ENCODE peak calls at places on chromosome 2, in ten cellular contexts. One of them, this sample, is unnamed.

GRCh38 chr2:130887643-130888042 is 50.9 kb downstream of the ARHGEF4 start:
- DNase-seq in left lung: no peak
- DNase-seq in NB4: no peak
- DNase-seq in RWPE1: no peak
- DNase-seq in fibroblast of pulmonary artery: no peak
- DNase-seq in adrenal gland: no peak
- DNase-seq in neural progenitor cell: no peak
- DNase-seq in HFF-Myc: no peak
- DNase-seq in tibial artery: no peak
- DNase-seq in tibial nerve: no peak
- DNase-seq in this sample: no peak

GRCh38 chr2:48183991-48184390 is 277.7 kb upstream of the FBXO11 start:
- DNase-seq in NB4: no peak
- DNase-seq in adrenal gland: no peak
- DNase-seq in left lung: no peak
- DNase-seq in fibroblast of pulmonary artery: no peak
- DNase-seq in tibial nerve: no peak
- DNase-seq in RWPE1: no peak
- DNase-seq in tibial artery: no peak
- DNase-seq in neural progenitor cell: no peak
- DNase-seq in HFF-Myc: no peak
- DNase-seq in this sample: no peak

GRCh38 chr2:168404764-168405163 is 51.3 kb upstream of the CERS6 start:
- DNase-seq in neural progenitor cell: no peak
- DNase-seq in fibroblast of pulmonary artery: no peak
- DNase-seq in NB4: no peak
- DNase-seq in HFF-Myc: no peak
- DNase-seq in left lung: no peak
- DNase-seq in tibial nerve: no peak
- DNase-seq in RWPE1: no peak
- DNase-seq in tibial artery: no peak
- DNase-seq in adrenal gland: no peak
- DNase-seq in this sample: no peak

GRCh38 chr2:241271641-241272297 is 43.7 kb downstream of the HDLBP start:
- DNase-seq in NB4: peak; percentile 79
- DNase-seq in tibial nerve: peak; percentile 76
- DNase-seq in fibroblast of pulmonary artery: peak; percentile 84
- DNase-seq in HFF-Myc: no peak
- DNase-seq in left lung: peak; percentile 96
- DNase-seq in neural progenitor cell: peak; percentile 25
- DNase-seq in RWPE1: peak; percentile 54
- DNase-seq in adrenal gland: peak; percentile 93
- DNase-seq in tibial artery: peak; percentile 92
- DNase-seq in this sample: peak; percentile 27

GRCh38 chr2:154599189-154599588 is 99.3 kb upstream of the KCNJ3 start:
- DNase-seq in HFF-Myc: no peak
- DNase-seq in tibial nerve: no peak
- DNase-seq in tibial artery: no peak
- DNase-seq in RWPE1: no peak
- DNase-seq in neural progenitor cell: no peak
- DNase-seq in NB4: no peak
- DNase-seq in left lung: no peak
- DNase-seq in adrenal gland: no peak
- DNase-seq in fibroblast of pulmonary artery: no peak
- DNase-seq in this sample: no peak

GRCh38 chr2:200670313-200670712 is 84.5 kb downstream of the AOX1 start:
- DNase-seq in HFF-Myc: no peak
- DNase-seq in tibial artery: no peak
- DNase-seq in left lung: no peak
- DNase-seq in adrenal gland: no peak
- DNase-seq in NB4: no peak
- DNase-seq in fibroblast of pulmonary artery: no peak
- DNase-seq in tibial nerve: no peak
- DNase-seq in neural progenitor cell: no peak
- DNase-seq in RWPE1: no peak
- DNase-seq in this sample: no peak

GRCh38 chr2:212936572-212936971 is 214.8 kb downstream of the IKZF2 start:
- DNase-seq in RWPE1: no peak
- DNase-seq in HFF-Myc: no peak
- DNase-seq in NB4: no peak
- DNase-seq in tibial nerve: no peak
- DNase-seq in left lung: peak; percentile 37
- DNase-seq in neural progenitor cell: no peak
- DNase-seq in adrenal gland: no peak
- DNase-seq in fibroblast of pulmonary artery: no peak
- DNase-seq in tibial artery: no peak
- DNase-seq in this sample: no peak

GRCh38 chr2:177029501-177029900 is 183.1 kb upstream of the HNRNPA3 start:
- DNase-seq in fibroblast of pulmonary artery: no peak
- DNase-seq in neural progenitor cell: no peak
- DNase-seq in NB4: no peak
- DNase-seq in left lung: no peak
- DNase-seq in tibial artery: no peak
- DNase-seq in RWPE1: peak; percentile 8
- DNase-seq in tibial nerve: no peak
- DNase-seq in adrenal gland: no peak
- DNase-seq in HFF-Myc: no peak
- DNase-seq in this sample: no peak

GRCh38 chr2:10267551-10268465 is 34.9 kb upstream of the HPCAL1 start:
- DNase-seq in HFF-Myc: no peak
- DNase-seq in RWPE1: no peak
- DNase-seq in neural progenitor cell: peak; percentile 35
- DNase-seq in left lung: peak; percentile 76
- DNase-seq in fibroblast of pulmonary artery: no peak
- DNase-seq in tibial artery: peak; percentile 15
- DNase-seq in tibial nerve: no peak
- DNase-seq in adrenal gland: peak; percentile 24
- DNase-seq in NB4: no peak
- DNase-seq in this sample: no peak

GRCh38 chr2:39550701-39551285 is 113.7 kb upstream of the MAP4K3 start:
- DNase-seq in HFF-Myc: no peak
- DNase-seq in NB4: no peak
- DNase-seq in fibroblast of pulmonary artery: peak; percentile 44
- DNase-seq in left lung: no peak
- DNase-seq in tibial artery: no peak
- DNase-seq in adrenal gland: no peak
- DNase-seq in tibial nerve: no peak
- DNase-seq in RWPE1: no peak
- DNase-seq in neural progenitor cell: no peak
- DNase-seq in this sample: no peak

GRCh38 chr2:220509921-220510320 is 882.5 kb downstream of the SLC4A3 start:
- DNase-seq in tibial nerve: no peak
- DNase-seq in adrenal gland: no peak
- DNase-seq in left lung: no peak
- DNase-seq in NB4: no peak
- DNase-seq in RWPE1: no peak
- DNase-seq in neural progenitor cell: no peak
- DNase-seq in HFF-Myc: no peak
- DNase-seq in tibial artery: no peak
- DNase-seq in fibroblast of pulmonary artery: no peak
- DNase-seq in this sample: no peak

GRCh38 chr2:47520302-47520630 is 117.3 kb downstream of the MSH2 start:
- DNase-seq in left lung: no peak
- DNase-seq in fibroblast of pulmonary artery: no peak
- DNase-seq in RWPE1: no peak
- DNase-seq in neural progenitor cell: no peak
- DNase-seq in NB4: peak; percentile 96
- DNase-seq in tibial artery: no peak
- DNase-seq in adrenal gland: no peak
- DNase-seq in HFF-Myc: no peak
- DNase-seq in tibial nerve: no peak
- DNase-seq in this sample: no peak

GRCh38 chr2:201965550-201965949 is 68.1 kb upstream of the FZD7 start:
- DNase-seq in NB4: peak; percentile 26
- DNase-seq in fibroblast of pulmonary artery: no peak
- DNase-seq in tibial nerve: no peak
- DNase-seq in RWPE1: no peak
- DNase-seq in tibial artery: no peak
- DNase-seq in neural progenitor cell: no peak
- DNase-seq in HFF-Myc: no peak
- DNase-seq in adrenal gland: no peak
- DNase-seq in left lung: no peak
- DNase-seq in this sample: no peak

GRCh38 chr2:57937456-57937855 is 109.2 kb upstream of the VRK2 start:
- DNase-seq in fibroblast of pulmonary artery: peak; percentile 10
- DNase-seq in HFF-Myc: no peak
- DNase-seq in adrenal gland: no peak
- DNase-seq in tibial artery: no peak
- DNase-seq in neural progenitor cell: no peak
- DNase-seq in tibial nerve: no peak
- DNase-seq in left lung: no peak
- DNase-seq in NB4: no peak
- DNase-seq in RWPE1: no peak
- DNase-seq in this sample: no peak

GRCh38 chr2:86825728-86826386 is 35.1 kb upstream of the CD8A start:
- DNase-seq in adrenal gland: no peak
- DNase-seq in fibroblast of pulmonary artery: no peak
- DNase-seq in HFF-Myc: no peak
- DNase-seq in left lung: no peak
- DNase-seq in neural progenitor cell: no peak
- DNase-seq in RWPE1: no peak
- DNase-seq in tibial nerve: no peak
- DNase-seq in NB4: no peak
- DNase-seq in tibial artery: no peak
- DNase-seq in this sample: no peak

GRCh38 chr2:106356291-106356690 is 111.9 kb downstream of the RGPD3 start:
- DNase-seq in fibroblast of pulmonary artery: no peak
- DNase-seq in HFF-Myc: no peak
- DNase-seq in RWPE1: no peak
- DNase-seq in NB4: no peak
- DNase-seq in tibial nerve: no peak
- DNase-seq in left lung: no peak
- DNase-seq in neural progenitor cell: no peak
- DNase-seq in adrenal gland: no peak
- DNase-seq in tibial artery: no peak
- DNase-seq in this sample: no peak

GRCh38 chr2:18171191-18172139 is 293.0 kb downstream of the KCNS3 start:
- DNase-seq in neural progenitor cell: no peak
- DNase-seq in RWPE1: no peak
- DNase-seq in NB4: no peak
- DNase-seq in left lung: no peak
- DNase-seq in fibroblast of pulmonary artery: peak; percentile 40
- DNase-seq in tibial artery: no peak
- DNase-seq in adrenal gland: peak; percentile 32
- DNase-seq in HFF-Myc: peak; percentile 17
- DNase-seq in tibial nerve: peak; percentile 11
- DNase-seq in this sample: no peak

GRCh38 chr2:222959358-222959757 is 92.6 kb upstream of the KCNE4 start:
- DNase-seq in left lung: no peak
- DNase-seq in HFF-Myc: peak; percentile 40
- DNase-seq in tibial artery: no peak
- DNase-seq in fibroblast of pulmonary artery: peak; percentile 82
- DNase-seq in RWPE1: peak; percentile 86
- DNase-seq in adrenal gland: no peak
- DNase-seq in neural progenitor cell: peak; percentile 20
- DNase-seq in tibial nerve: no peak
- DNase-seq in NB4: no peak
- DNase-seq in this sample: no peak
- TF ChIP-seq CTCF in left lung: no peak
- TF ChIP-seq CTCF in HFF-Myc: peak; percentile 32
- TF ChIP-seq CTCF in tibial artery: no peak
- TF ChIP-seq CTCF in fibroblast of pulmonary artery: peak; percentile 57
- TF ChIP-seq CTCF in RWPE1: no peak
- TF ChIP-seq CTCF in adrenal gland: no peak
- TF ChIP-seq CTCF in neural progenitor cell: no peak
- TF ChIP-seq CTCF in tibial nerve: no peak
- TF ChIP-seq CTCF in NB4: no peak
- TF ChIP-seq CTCF in this sample: peak; percentile 14

GRCh38 chr2:109448946-109449788 is 164.6 kb downstream of the SEPTIN10 start:
- DNase-seq in NB4: peak; percentile 63
- DNase-seq in RWPE1: no peak
- DNase-seq in tibial artery: no peak
- DNase-seq in fibroblast of pulmonary artery: no peak
- DNase-seq in left lung: no peak
- DNase-seq in adrenal gland: peak; percentile 74
- DNase-seq in neural progenitor cell: no peak
- DNase-seq in HFF-Myc: no peak
- DNase-seq in tibial nerve: no peak
- DNase-seq in this sample: no peak
- TF ChIP-seq CTCF in NB4: no peak
- TF ChIP-seq CTCF in RWPE1: no peak
- TF ChIP-seq CTCF in tibial artery: no peak
- TF ChIP-seq CTCF in fibroblast of pulmonary artery: no peak
- TF ChIP-seq CTCF in left lung: no peak
- TF ChIP-seq CTCF in adrenal gland: no peak
- TF ChIP-seq CTCF in neural progenitor cell: no peak
- TF ChIP-seq CTCF in HFF-Myc: no peak
- TF ChIP-seq CTCF in tibial nerve: no peak
- TF ChIP-seq CTCF in this sample: no peak

GRCh38 chr2:64423303-64423702 is 30.7 kb upstream of the LGALSL start:
- DNase-seq in adrenal gland: no peak
- DNase-seq in tibial artery: no peak
- DNase-seq in HFF-Myc: no peak
- DNase-seq in RWPE1: no peak
- DNase-seq in left lung: no peak
- DNase-seq in fibroblast of pulmonary artery: no peak
- DNase-seq in neural progenitor cell: no peak
- DNase-seq in NB4: no peak
- DNase-seq in tibial nerve: no peak
- DNase-seq in this sample: no peak
- TF ChIP-seq CTCF in adrenal gland: no peak
- TF ChIP-seq CTCF in tibial artery: no peak
- TF ChIP-seq CTCF in HFF-Myc: no peak
- TF ChIP-seq CTCF in RWPE1: no peak
- TF ChIP-seq CTCF in left lung: no peak
- TF ChIP-seq CTCF in fibroblast of pulmonary artery: no peak
- TF ChIP-seq CTCF in neural progenitor cell: no peak
- TF ChIP-seq CTCF in NB4: no peak
- TF ChIP-seq CTCF in tibial nerve: no peak
- TF ChIP-seq CTCF in this sample: no peak

DNA sequence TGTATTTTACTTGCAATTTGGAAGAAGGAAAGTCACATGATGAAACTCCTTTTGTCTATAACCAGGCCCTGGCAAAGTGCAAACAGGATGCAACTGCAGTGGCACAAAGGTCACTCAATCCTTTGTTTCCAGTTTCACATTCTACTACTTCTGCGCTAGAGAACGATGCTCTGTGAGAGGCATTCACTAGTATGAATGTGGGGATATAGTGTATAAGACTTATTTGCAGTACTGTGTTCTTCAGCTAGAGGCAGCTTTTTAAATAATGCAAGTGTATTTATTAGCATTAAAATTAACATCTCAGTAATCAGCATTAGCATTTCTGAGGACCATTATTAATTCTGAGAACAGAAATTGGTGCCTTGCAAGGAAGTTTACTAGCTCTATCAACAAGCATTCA is 68.9 kb downstream of the PRPF40A start:
- DNase-seq in adrenal gland: no peak
- DNase-seq in tibial nerve: no peak
- DNase-seq in HFF-Myc: no peak
- DNase-seq in fibroblast of pulmonary artery: peak; percentile 31
- DNase-seq in left lung: no peak
- DNase-seq in NB4: no peak
- DNase-seq in tibial artery: no peak
- DNase-seq in RWPE1: no peak
- DNase-seq in neural progenitor cell: peak; percentile 15
- DNase-seq in this sample: no peak
- TF ChIP-seq CTCF in adrenal gland: peak; percentile 18
- TF ChIP-seq CTCF in tibial nerve: no peak
- TF ChIP-seq CTCF in HFF-Myc: no peak
- TF ChIP-seq CTCF in fibroblast of pulmonary artery: peak; percentile 33
- TF ChIP-seq CTCF in left lung: peak; percentile 25
- TF ChIP-seq CTCF in NB4: no peak
- TF ChIP-seq CTCF in tibial artery: no peak
- TF ChIP-seq CTCF in RWPE1: peak; percentile 31
- TF ChIP-seq CTCF in neural progenitor cell: peak; percentile 25
- TF ChIP-seq CTCF in this sample: peak; percentile 37